ENCODE peak calls at places on chromosomes 1 and 21, in four cellular contexts. M is HepG2, G is transverse colon, I is GM23338. Q is an unnamed sample.

GRCh38 chr1:53025034-53025777 is 36.8 kb upstream of the PODN start:
- DNase-seq in M (peak), G (peak), I (no peak), Q (no peak)

GRCh38 chr1:3518256-3518655 is 63.8 kb downstream of the ARHGEF16 start:
- DNase-seq in M (no peak), G (no peak), I (peak), Q (no peak)

GRCh38 chr1:211490038-211490678 is 1.8 kb downstream of the RD3 start:
- DNase-seq in M (no peak), G (no peak), I (no peak), Q (peak)

GRCh38 chr1:93980320-93980744 is 71.1 kb upstream of the GCLM start:
- DNase-seq in M (peak), G (no peak), I (peak), Q (no peak)

GRCh38 chr1:15322648-15323350 is 75.8 kb downstream of the FHAD1 start:
- DNase-seq in M (no peak), G (peak), I (peak), Q (no peak)

GRCh38 chr1:38120552-38121230 is 74.1 kb upstream of the POU3F1 start:
- DNase-seq in M (no peak), G (no peak), I (no peak), Q (peak)

GRCh38 chr1:10737268-10737624 is 59.2 kb downstream of the CASZ1 start:
- DNase-seq in M (no peak), G (no peak), I (no peak), Q (peak)

GRCh38 chr1:16026723-16027484 is 5.1 kb downstream of the CLCNKA start:
- DNase-seq in M (no peak), G (peak), I (peak), Q (no peak)

GRCh38 chr1:153626929-153627796 is at the start of gene S100A13:
- DNase-seq in M (peak), G (peak), I (peak), Q (peak)

GRCh38 chr1:23111600-23112535 is 56.8 kb downstream of the LUZP1 start:
- DNase-seq in M (no peak), G (no peak), I (no peak), Q (no peak)

GRCh38 chr1:231192620-231193163 is 30.8 kb downstream of the TRIM67 start:
- DNase-seq in M (no peak), G (peak), I (no peak), Q (peak)

GRCh38 chr1:16462773-16463330 is 22.3 kb downstream of the NECAP2 start:
- DNase-seq in M (no peak), G (no peak), I (no peak), Q (no peak)

GRCh38 chr1:203746281-203746680 is 18.7 kb upstream of the LAX1 start:
- DNase-seq in M (no peak), G (no peak), I (no peak), Q (no peak)

GRCh38 chr1:58367217-58367616 is 179.3 kb downstream of the OMA1 start:
- DNase-seq in M (no peak), G (no peak), I (no peak), Q (no peak)

GRCh38 chr1:245332513-245332912 is 177.7 kb downstream of the KIF26B start:
- DNase-seq in M (no peak), G (no peak), I (no peak), Q (no peak)

GRCh38 chr1:162916407-162916806 is 55.4 kb upstream of the CCDC190 start:
- DNase-seq in M (no peak), G (no peak), I (no peak), Q (no peak)

GRCh38 chr1:8276173-8276914 is 41.6 kb upstream of the SLC45A1 start:
- DNase-seq in M (no peak), G (no peak), I (no peak), Q (no peak)

GRCh38 chr1:1175221-1176062 is 1.8 kb downstream of the TTLL10 start:
- DNase-seq in M (no peak), G (no peak), I (peak), Q (peak)

GRCh38 chr1:214044438-214045214 is 56.9 kb downstream of the PROX1 start:
- DNase-seq in M (peak), G (no peak), I (peak), Q (no peak)

GRCh38 chr1:177008653-177009052 is 155.9 kb downstream of the ASTN1 start:
- DNase-seq in M (no peak), G (no peak), I (no peak), Q (no peak)

GRCh38 chr1:175129182-175129581 is 61.5 kb downstream of the TNN start:
- DNase-seq in M (no peak), G (no peak), I (peak), Q (no peak)
- TF ChIP-seq POLR2AphosphoS5 in M (no peak), G (no peak), I (no peak), Q (no peak)

DNA sequence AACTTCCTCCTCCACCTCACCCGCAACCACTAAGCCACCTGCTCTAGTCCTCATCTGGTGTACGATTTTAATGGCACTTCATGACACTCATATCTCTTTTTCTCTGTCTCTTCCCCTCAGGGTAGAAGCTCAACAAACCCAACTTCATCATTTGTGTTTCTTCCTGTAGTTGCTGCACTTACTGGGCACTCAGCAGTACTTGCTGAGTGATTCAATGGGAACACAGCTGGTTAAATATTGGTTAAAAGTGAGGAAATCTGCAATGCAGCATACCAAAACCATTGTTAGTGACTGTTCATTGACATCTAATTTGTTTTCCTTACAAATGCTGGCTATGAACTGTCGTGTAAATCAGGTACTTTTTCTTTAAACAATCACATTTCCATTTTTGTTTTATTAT is 541.1 kb upstream of the PRMT6 start:
- DNase-seq in M (no peak), G (no peak), I (no peak), Q (no peak)
- H3K4me3 ChIP-seq in M (no peak), G (no peak), I (no peak), Q (no peak)

DNA sequence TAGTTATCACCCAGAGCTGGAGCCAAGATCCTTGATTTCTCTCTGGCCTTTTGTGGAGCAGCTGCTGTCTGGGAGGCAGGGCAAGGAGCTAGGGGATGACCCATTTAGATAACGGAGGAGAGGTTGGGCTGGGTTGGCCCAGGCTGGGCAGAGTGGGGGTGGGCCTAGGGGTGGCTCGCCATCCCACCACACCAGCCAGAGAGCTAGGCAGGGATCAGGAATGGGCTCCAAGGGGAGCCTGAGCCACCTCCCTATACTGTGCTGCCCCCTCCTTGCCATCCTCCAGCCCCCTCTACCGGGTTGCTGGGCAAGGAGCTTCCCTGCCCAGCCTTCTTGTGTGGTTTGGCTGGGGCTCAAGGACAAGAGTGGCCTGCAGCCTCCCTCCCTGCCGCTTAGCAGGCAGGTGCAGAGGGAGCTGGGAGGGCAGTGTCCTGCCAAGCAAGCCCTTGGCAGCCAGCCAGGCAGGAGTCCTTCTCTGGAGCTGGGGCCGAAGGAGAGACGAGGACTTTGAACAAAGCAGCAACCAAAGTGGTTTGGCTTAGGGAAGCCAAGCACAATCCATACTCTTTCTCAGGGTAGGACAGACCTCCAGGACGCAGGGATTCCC is 4.1 kb downstream of the NUAK2 start:
- DNase-seq in M (peak), G (peak), I (no peak), Q (peak)
- TF ChIP-seq POLR2AphosphoS5 in M (no peak), G (peak), I (no peak), Q (no peak)

DNA sequence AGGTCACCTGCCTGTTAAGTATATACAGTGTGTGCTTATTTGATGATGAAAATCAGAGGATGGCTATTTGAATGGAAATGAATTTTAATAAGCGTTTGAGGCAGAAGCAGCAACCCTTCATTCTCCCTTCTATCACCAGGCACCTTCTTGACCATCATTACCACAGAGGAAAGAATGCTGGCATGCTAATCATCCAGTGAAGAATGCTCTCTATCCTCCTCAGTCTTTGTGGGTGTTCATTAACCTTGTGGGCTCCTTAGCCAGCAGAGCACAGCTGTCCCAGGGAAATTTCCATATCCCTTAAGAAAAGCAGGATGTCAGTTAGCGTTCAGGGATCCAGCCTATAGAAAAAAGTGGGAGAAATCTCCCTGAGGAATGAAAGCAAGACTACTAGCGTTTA is 428.0 kb upstream of the CAMK1G start:
- DNase-seq in M (no peak), G (no peak), I (peak), Q (no peak)
- H3K4me3 ChIP-seq in M (no peak), G (no peak), I (no peak), Q (no peak)

GRCh38 chr1:246491551-246492053 is 15.5 kb downstream of the SMYD3 start:
- DNase-seq in M (no peak), G (no peak), I (no peak), Q (no peak)

GRCh38 chr1:246497331-246497915 is 9.7 kb downstream of the SMYD3 start:
- DNase-seq in M (peak), G (no peak), I (peak), Q (no peak)

GRCh38 chr1:246488674-246489073 is 18.4 kb downstream of the SMYD3 start:
- DNase-seq in M (no peak), G (no peak), I (no peak), Q (no peak)

GRCh38 chr1:246492611-246493245 is 14.4 kb downstream of the SMYD3 start:
- DNase-seq in M (peak), G (peak), I (peak), Q (no peak)
- TF ChIP-seq POLR2AphosphoS5 in M (no peak), G (no peak), I (no peak), Q (no peak)

DNA sequence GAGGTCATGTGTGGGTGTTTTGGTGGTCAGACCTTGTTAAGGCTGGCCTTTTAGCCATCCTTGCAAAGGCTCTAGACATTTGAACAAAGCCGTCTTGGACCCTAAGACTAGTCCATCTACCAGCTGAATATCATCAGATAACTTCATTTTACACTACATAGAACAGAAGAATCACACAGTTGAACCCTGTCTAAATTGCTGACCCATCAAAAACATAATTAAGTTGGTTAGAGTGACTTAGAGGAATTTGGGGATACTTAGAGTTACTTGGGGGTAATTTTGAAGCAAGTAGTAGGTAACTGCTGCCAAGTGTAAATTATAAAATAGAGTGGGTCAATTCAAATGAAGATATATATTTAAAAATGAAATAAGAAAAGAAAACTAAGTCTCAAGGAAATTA is 102.9 kb upstream of the ADGRL4 start:
- DNase-seq in M (no peak), G (no peak), I (no peak), Q (no peak)
- H3K4me3 ChIP-seq in M (no peak), G (no peak), I (no peak), Q (no peak)

GRCh38 chr21:41764558-41765392 is 2.1 kb downstream of the RIPK4 start:
- DNase-seq in M (peak), G (no peak), I (no peak), Q (peak)
- TF ChIP-seq POLR2AphosphoS5 in M (no peak), G (no peak), I (no peak), Q (no peak)

DNA sequence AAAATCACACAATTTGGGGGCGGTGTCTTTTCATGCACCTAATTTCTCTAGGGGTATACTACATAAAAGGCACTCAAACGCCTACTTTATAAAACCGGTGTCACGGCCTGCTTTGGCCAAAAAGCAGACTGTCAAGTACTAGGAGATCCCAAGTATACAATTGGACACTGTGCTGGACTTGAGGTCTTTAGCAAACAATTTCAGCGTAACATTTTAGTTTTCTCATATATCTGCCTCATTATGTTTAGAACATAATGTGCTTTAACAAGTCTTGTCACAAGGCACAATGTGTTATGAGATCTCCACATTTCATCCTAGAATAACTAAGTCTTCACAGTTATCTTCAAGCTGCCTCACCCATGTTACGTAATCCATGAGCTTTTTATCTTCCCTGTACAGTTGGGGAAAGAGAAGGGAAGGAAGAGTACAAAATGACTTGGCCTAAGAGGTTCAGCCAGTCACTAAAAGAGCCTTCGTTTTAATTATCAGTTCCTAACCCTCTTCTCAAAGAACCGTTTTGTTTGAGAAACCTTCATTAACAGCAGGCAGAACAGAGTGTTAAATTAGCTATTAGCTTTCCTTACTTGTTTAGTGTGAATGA is 1.7 kb downstream of the SSX2IP start:
- DNase-seq in M (no peak), G (no peak), I (no peak), Q (no peak)
- H3K4me3 ChIP-seq in M (no peak), G (no peak), I (peak), Q (no peak)

GRCh38 chr1:155609515-155610256 is at the start of gene MSTO1:
- DNase-seq in M (peak), G (peak), I (peak), Q (peak)
- TF ChIP-seq POLR2AphosphoS5 in M (peak), G (peak), I (peak), Q (peak)

GRCh38 chr1:164165466-164165865 is 393.5 kb upstream of the PBX1 start:
- DNase-seq in M (no peak), G (no peak), I (no peak), Q (no peak)

DNA sequence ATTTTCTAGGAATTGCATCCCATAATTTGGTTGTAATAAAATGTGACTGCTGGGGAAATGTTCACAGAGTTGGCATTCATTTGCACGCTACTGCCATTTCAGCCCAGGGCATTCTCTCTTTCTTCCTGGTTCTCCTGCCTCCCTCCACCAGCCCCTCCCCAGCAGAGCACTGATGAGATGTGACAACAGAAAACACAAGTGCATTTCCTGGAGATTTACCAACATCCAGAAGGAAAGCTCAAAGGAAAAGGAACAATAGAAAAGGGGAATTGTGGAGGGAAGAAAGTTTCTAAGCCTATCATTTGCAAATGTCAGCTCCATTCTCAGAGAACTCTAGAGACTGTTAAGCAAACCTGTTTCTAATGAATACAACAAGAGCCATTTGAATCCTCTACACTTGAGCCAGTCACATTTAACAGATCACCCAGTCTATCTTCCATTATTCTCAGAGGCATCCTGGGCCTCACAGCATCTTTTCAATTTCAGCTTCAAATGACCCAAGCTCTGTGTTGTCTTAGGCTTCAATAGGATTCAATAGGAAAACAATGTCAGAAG is 395.6 kb upstream of the PBX1 start:
- DNase-seq in M (no peak), G (no peak), I (peak), Q (no peak)
- H3K4me3 ChIP-seq in M (no peak), G (no peak), I (no peak), Q (no peak)